ENCODE peak calls at places on chromosomes 6 and 20, in four cellular contexts. One of them, this sample, is unnamed.
A peak's percentile ranks its signal among the peaks of the same experiment; 100 is the strongest.

GRCh38 chr20:10594286-10594868 is 79.4 kb downstream of the JAG1 start:
- DNase-seq in ovary: no peak
- DNase-seq in naive thymus-derived CD4-positive, alpha-beta T cell: no peak
- DNase-seq in cardiac fibroblast: peak; percentile 33
- DNase-seq in this sample: no peak

GRCh38 chr6:13877116-13877515 is 47.6 kb upstream of the RNF182 start:
- DNase-seq in naive thymus-derived CD4-positive, alpha-beta T cell: no peak
- DNase-seq in ovary: no peak
- DNase-seq in cardiac fibroblast: peak; percentile 36
- DNase-seq in this sample: no peak

GRCh38 chr6:42419490-42420280 is 32.0 kb downstream of the TRERF1 start:
- DNase-seq in ovary: no peak
- DNase-seq in naive thymus-derived CD4-positive, alpha-beta T cell: no peak
- DNase-seq in cardiac fibroblast: no peak
- DNase-seq in this sample: no peak

GRCh38 chr6:118580585-118581419 is 32.7 kb downstream of the PLN start:
- DNase-seq in naive thymus-derived CD4-positive, alpha-beta T cell: no peak
- DNase-seq in ovary: no peak
- DNase-seq in cardiac fibroblast: peak; percentile 95
- DNase-seq in this sample: peak; percentile 21

GRCh38 chr6:44471271-44471981 is 83.9 kb downstream of the CDC5L start:
- DNase-seq in naive thymus-derived CD4-positive, alpha-beta T cell: peak; percentile 3
- DNase-seq in ovary: no peak
- DNase-seq in cardiac fibroblast: no peak
- DNase-seq in this sample: no peak

GRCh38 chr6:74756903-74757302 is 448.9 kb downstream of the COL12A1 start:
- DNase-seq in naive thymus-derived CD4-positive, alpha-beta T cell: no peak
- DNase-seq in ovary: no peak
- DNase-seq in cardiac fibroblast: no peak
- DNase-seq in this sample: no peak

GRCh38 chr6:112575309-112575834 is 228.2 kb downstream of the RFPL4B start:
- DNase-seq in ovary: no peak
- DNase-seq in naive thymus-derived CD4-positive, alpha-beta T cell: no peak
- DNase-seq in cardiac fibroblast: no peak
- DNase-seq in this sample: no peak

GRCh38 chr6:138869343-138869742 is 73.5 kb downstream of the ECT2L start:
- DNase-seq in ovary: no peak
- DNase-seq in cardiac fibroblast: no peak
- DNase-seq in naive thymus-derived CD4-positive, alpha-beta T cell: no peak
- DNase-seq in this sample: no peak

GRCh38 chr6:14770572-14770971 is 475.3 kb upstream of the JARID2 start:
- DNase-seq in cardiac fibroblast: peak; percentile 56
- DNase-seq in naive thymus-derived CD4-positive, alpha-beta T cell: no peak
- DNase-seq in ovary: no peak
- DNase-seq in this sample: no peak

GRCh38 chr20:11807070-11807741 is 110.5 kb upstream of the BTBD3 start:
- DNase-seq in naive thymus-derived CD4-positive, alpha-beta T cell: no peak
- DNase-seq in ovary: no peak
- DNase-seq in cardiac fibroblast: peak; percentile 92
- DNase-seq in this sample: no peak

DNA sequence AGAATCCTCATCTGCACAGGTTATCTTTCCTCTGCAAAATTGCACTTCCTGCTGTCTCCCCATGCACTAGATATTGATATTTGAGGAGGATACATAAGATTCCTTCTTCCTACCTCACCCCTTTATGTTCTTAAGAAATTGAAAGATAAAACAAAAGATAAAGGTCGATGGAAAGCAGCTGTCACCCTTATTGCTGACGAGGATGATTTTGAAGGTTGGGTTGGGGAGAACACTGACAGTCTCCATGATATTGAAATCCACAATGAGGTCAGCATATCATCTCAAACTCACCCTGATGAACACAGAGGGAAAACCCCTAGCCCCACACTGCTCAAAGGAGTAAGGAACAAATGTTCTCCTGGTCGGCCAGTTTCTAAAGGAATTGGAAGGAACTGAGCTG is 110.6 kb upstream of the FUT9 start:
- DNase-seq in ovary: no peak
- DNase-seq in cardiac fibroblast: no peak
- DNase-seq in naive thymus-derived CD4-positive, alpha-beta T cell: no peak
- DNase-seq in this sample: no peak
- H3K4me3 ChIP-seq in ovary: no peak overlapping the region
- H3K4me3 ChIP-seq in cardiac fibroblast: no peak overlapping the region
- H3K4me3 ChIP-seq in naive thymus-derived CD4-positive, alpha-beta T cell: no peak overlapping the region
- H3K4me3 ChIP-seq in this sample: no peak overlapping the region

GRCh38 chr6:168035098-168035660 is 37.7 kb downstream of the KIF25 start:
- DNase-seq in naive thymus-derived CD4-positive, alpha-beta T cell: no peak
- DNase-seq in cardiac fibroblast: peak; percentile 54
- DNase-seq in ovary: peak; percentile 82
- DNase-seq in this sample: no peak
- H3K4me3 ChIP-seq in naive thymus-derived CD4-positive, alpha-beta T cell: no peak overlapping the region
- H3K4me3 ChIP-seq in cardiac fibroblast: peak overlapping the region; percentile 49
- H3K4me3 ChIP-seq in ovary: peak overlapping the region; percentile 34
- H3K4me3 ChIP-seq in this sample: no peak overlapping the region

GRCh38 chr20:58855506-58856314 is 3.2 kb downstream of the GNAS start:
- DNase-seq in ovary: no peak
- DNase-seq in naive thymus-derived CD4-positive, alpha-beta T cell: no peak
- DNase-seq in cardiac fibroblast: no peak
- DNase-seq in this sample: no peak
- H3K4me3 ChIP-seq in ovary: no peak overlapping the region
- H3K4me3 ChIP-seq in naive thymus-derived CD4-positive, alpha-beta T cell: no peak overlapping the region
- H3K4me3 ChIP-seq in cardiac fibroblast: no peak overlapping the region
- H3K4me3 ChIP-seq in this sample: no peak overlapping the region

DNA sequence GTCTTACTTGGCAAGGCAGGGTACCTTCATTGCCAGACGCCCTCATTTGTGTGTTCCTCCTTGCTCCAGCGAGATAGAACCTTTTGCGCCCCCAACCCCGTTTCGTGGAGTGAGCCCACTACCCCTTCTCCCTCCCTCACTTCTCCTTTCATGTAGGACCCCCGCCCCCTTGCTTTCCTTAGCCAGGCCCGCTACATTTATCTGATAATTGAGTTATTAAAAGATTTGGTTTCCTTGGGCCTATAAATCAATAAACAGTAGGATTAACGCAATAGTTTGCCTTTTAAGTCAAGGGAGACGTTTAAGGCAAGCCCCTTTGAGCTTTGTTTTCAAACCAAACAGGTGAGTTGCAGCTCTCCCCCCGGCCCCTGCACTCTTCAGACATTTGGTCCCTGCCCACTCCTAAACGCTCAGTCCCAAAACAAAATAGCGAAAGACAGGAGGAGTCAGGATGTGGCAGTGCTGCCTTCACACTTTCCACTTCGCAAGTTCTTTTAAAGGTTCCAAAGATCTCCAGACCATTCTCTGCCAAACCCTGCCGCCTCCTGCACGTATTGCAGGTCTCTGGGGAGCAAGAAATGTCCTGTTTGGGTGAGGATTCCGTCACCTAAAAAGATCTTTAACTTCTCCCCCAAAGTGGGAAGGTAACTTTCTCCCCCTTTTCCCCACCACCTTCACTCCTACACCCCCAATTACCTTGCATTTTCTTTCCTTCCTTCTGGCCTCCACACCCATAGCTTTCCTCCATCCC is 27.6 kb downstream of the TFAP2B start:
- DNase-seq in naive thymus-derived CD4-positive, alpha-beta T cell: no peak
- DNase-seq in ovary: no peak
- DNase-seq in cardiac fibroblast: no peak
- DNase-seq in this sample: no peak
- H3K4me3 ChIP-seq in naive thymus-derived CD4-positive, alpha-beta T cell: no peak overlapping the region
- H3K4me3 ChIP-seq in ovary: no peak overlapping the region
- H3K4me3 ChIP-seq in cardiac fibroblast: no peak overlapping the region
- H3K4me3 ChIP-seq in this sample: no peak overlapping the region

GRCh38 chr6:137498488-137499219 is 4.5 kb upstream of the OLIG3 start:
- DNase-seq in naive thymus-derived CD4-positive, alpha-beta T cell: no peak
- DNase-seq in cardiac fibroblast: no peak
- DNase-seq in ovary: no peak
- DNase-seq in this sample: no peak

GRCh38 chr6:137495652-137496391 is 1.6 kb upstream of the OLIG3 start:
- DNase-seq in ovary: no peak
- DNase-seq in naive thymus-derived CD4-positive, alpha-beta T cell: no peak
- DNase-seq in cardiac fibroblast: no peak
- DNase-seq in this sample: no peak

GRCh38 chr6:137497722-137498463 is 3.7 kb upstream of the OLIG3 start:
- DNase-seq in naive thymus-derived CD4-positive, alpha-beta T cell: peak; percentile 32
- DNase-seq in ovary: no peak
- DNase-seq in cardiac fibroblast: no peak
- DNase-seq in this sample: no peak

GRCh38 chr6:137496392-137496767 is 2.2 kb upstream of the OLIG3 start:
- DNase-seq in naive thymus-derived CD4-positive, alpha-beta T cell: no peak
- DNase-seq in cardiac fibroblast: no peak
- DNase-seq in ovary: no peak
- DNase-seq in this sample: no peak

GRCh38 chr6:137496909-137497721 is 2.9 kb upstream of the OLIG3 start:
- DNase-seq in ovary: no peak
- DNase-seq in cardiac fibroblast: no peak
- DNase-seq in naive thymus-derived CD4-positive, alpha-beta T cell: no peak
- DNase-seq in this sample: no peak
- H3K4me3 ChIP-seq in ovary: no peak overlapping the region
- H3K4me3 ChIP-seq in cardiac fibroblast: no peak overlapping the region
- H3K4me3 ChIP-seq in naive thymus-derived CD4-positive, alpha-beta T cell: peak overlapping the region; percentile 34
- H3K4me3 ChIP-seq in this sample: no peak overlapping the region

GRCh38 chr20:48620486-48621255 is 207.1 kb downstream of the PREX1 start:
- DNase-seq in cardiac fibroblast: peak; percentile 87
- DNase-seq in naive thymus-derived CD4-positive, alpha-beta T cell: peak; percentile 78
- DNase-seq in ovary: peak; percentile 97
- DNase-seq in this sample: peak; percentile 45
- H3K4me3 ChIP-seq in cardiac fibroblast: peak overlapping the region; percentile 43
- H3K4me3 ChIP-seq in naive thymus-derived CD4-positive, alpha-beta T cell: peak overlapping the region; percentile 38
- H3K4me3 ChIP-seq in ovary: peak overlapping the region; percentile 25
- H3K4me3 ChIP-seq in this sample: peak overlapping the region; percentile 15